ENCODE peak calls at places on chromosomes 2 and 18, in seven cellular contexts. V is tibial artery, F is HTR-8/SVneo, L is AG08396, C is KBM-7, I is BE2C, R is GM12865. Z is an unnamed sample.

GRCh38 chr2:231932711-231932970 is 6.4 kb upstream of the NPPC start:
- DNase-seq in C (no peak), F (no peak), V (peak; percentile 49), R (no peak), I (no peak), L (peak; percentile 7), Z (no peak)

GRCh38 chr2:52880872-52881271 is 886.7 kb upstream of the CHAC2 start:
- DNase-seq in I (no peak), R (no peak), L (no peak), F (no peak), V (no peak), C (no peak), Z (no peak)

GRCh38 chr18:35971661-35972196 is 750 bp upstream of the RMP24 start:
- DNase-seq in C (no peak), R (no peak), I (no peak), L (no peak), V (no peak), F (no peak), Z (peak; percentile 5)

GRCh38 chr2:191165190-191165643 is 14.4 kb upstream of the STAT4 start:
- DNase-seq in I (no peak), F (peak; percentile 63), C (peak; percentile 67), L (peak; percentile 41), V (no peak), R (peak; percentile 55), Z (no peak)

GRCh38 chr2:126766295-126766694 is 110.3 kb downstream of the GYPC start:
- DNase-seq in L (no peak), F (no peak), I (no peak), V (no peak), C (no peak), R (no peak), Z (no peak)

GRCh38 chr2:65666156-65666725 is 233.8 kb upstream of the SPRED2 start:
- DNase-seq in L (peak; percentile 63), I (no peak), C (no peak), F (peak; percentile 45), V (no peak), R (peak; percentile 89), Z (no peak)

GRCh38 chr2:100058014-100058310 is 84.4 kb downstream of the AFF3 start:
- DNase-seq in R (no peak), V (no peak), F (no peak), C (no peak), L (no peak), I (no peak), Z (no peak)

GRCh38 chr2:134359367-134360081 is 105.7 kb downstream of the MGAT5 start:
- DNase-seq in V (no peak), R (no peak), L (no peak), I (peak; percentile 71), C (no peak), F (no peak), Z (peak; percentile 60)

GRCh38 chr18:33839452-33840225 is 261.6 kb downstream of the ASXL3 start:
- DNase-seq in R (peak; percentile 82), I (peak; percentile 16), V (no peak), C (peak; percentile 48), F (no peak), L (peak; percentile 5), Z (peak; percentile 55)

GRCh38 chr2:238790877-238791276 is 57.0 kb upstream of the TWIST2 start:
- DNase-seq in V (no peak), F (no peak), C (no peak), R (no peak), L (peak; percentile 16), I (no peak), Z (no peak)

GRCh38 chr2:1815053-1815452 is 70.7 kb upstream of the PXDN start:
- DNase-seq in V (no peak), R (no peak), L (no peak), F (no peak), I (no peak), C (no peak), Z (no peak)

GRCh38 chr2:170922683-170923494 is 6.2 kb upstream of the GORASP2 start:
- DNase-seq in C (peak; percentile 15), F (no peak), L (no peak), I (no peak), V (no peak), R (no peak), Z (peak; percentile 13)

GRCh38 chr2:141200191-141200590 is 930.6 kb downstream of the LRP1B start:
- DNase-seq in I (no peak), C (no peak), V (no peak), F (no peak), R (no peak), L (no peak), Z (no peak)

GRCh38 chr2:199806179-199806578 is 44.8 kb downstream of the FTCDNL1 start:
- DNase-seq in V (no peak), R (no peak), I (no peak), L (peak; percentile 9), F (no peak), C (no peak), Z (peak; percentile 32)

GRCh38 chr2:71941731-71942575 is 205.7 kb downstream of the CYP26B1 start:
- DNase-seq in L (no peak), C (no peak), I (no peak), V (peak; percentile 51), R (no peak), F (no peak), Z (no peak)

GRCh38 chr2:8993902-8994278 is 9.6 kb downstream of the MBOAT2 start:
- DNase-seq in R (no peak), C (no peak), F (no peak), V (no peak), I (no peak), L (no peak), Z (no peak)

GRCh38 chr2:158756331-158756730 is 38.8 kb upstream of the DAPL1 start:
- DNase-seq in V (no peak), F (no peak), R (no peak), C (no peak), L (no peak), I (no peak), Z (no peak)

GRCh38 chr18:23049698-23050373 is 85.4 kb upstream of the CABLES1 start:
- DNase-seq in V (no peak), C (no peak), I (no peak), R (no peak), F (no peak), L (no peak), Z (no peak)

GRCh38 chr2:237210763-237211162 is 125.1 kb downstream of the COPS8 start:
- DNase-seq in V (no peak), L (no peak), C (no peak), F (no peak), I (no peak), R (no peak), Z (no peak)

Z was measured in thyroid gland.